ENCODE peak calls at places on chromosomes 6 and 20, in four cellular contexts. One of them, this sample, is unnamed.

GRCh38 chr20:49510562-49511117 is 28.2 kb upstream of the KCNB1 start:
- DNase-seq in AG08395: peak; percentile 92
- DNase-seq in DMS153: no peak
- DNase-seq in Peyer's patch: no peak
- DNase-seq in this sample: no peak

GRCh38 chr20:58482416-58482815 is 32.8 kb downstream of the APCDD1L start:
- DNase-seq in AG08395: no peak
- DNase-seq in DMS153: no peak
- DNase-seq in Peyer's patch: no peak
- DNase-seq in this sample: peak; percentile 68

GRCh38 chr20:8652396-8652795 is 416.5 kb upstream of the PLCB4 start:
- DNase-seq in AG08395: no peak
- DNase-seq in DMS153: no peak
- DNase-seq in Peyer's patch: no peak
- DNase-seq in this sample: no peak

GRCh38 chr6:112086744-112087135 is 542 bp downstream of the TUBE1 start:
- DNase-seq in AG08395: peak; percentile 62
- DNase-seq in DMS153: no peak
- DNase-seq in Peyer's patch: no peak
- DNase-seq in this sample: peak; percentile 65

GRCh38 chr20:51326241-51326819 is 216.2 kb downstream of the NFATC2 start:
- DNase-seq in AG08395: peak; percentile 53
- DNase-seq in DMS153: no peak
- DNase-seq in Peyer's patch: peak; percentile 40
- DNase-seq in this sample: peak; percentile 70

GRCh38 chr6:92779758-92780157 is 639.6 kb downstream of the EPHA7 start:
- DNase-seq in AG08395: no peak
- DNase-seq in DMS153: peak; percentile 84
- DNase-seq in Peyer's patch: no peak
- DNase-seq in this sample: no peak

GRCh38 chr6:124203106-124203811 is 399.6 kb downstream of the NKAIN2 start:
- DNase-seq in AG08395: no peak
- DNase-seq in DMS153: no peak
- DNase-seq in Peyer's patch: no peak
- DNase-seq in this sample: peak; percentile 29

GRCh38 chr6:95847061-95847460 is 168.7 kb upstream of the FUT9 start:
- DNase-seq in AG08395: no peak
- DNase-seq in DMS153: no peak
- DNase-seq in Peyer's patch: no peak
- DNase-seq in this sample: no peak

GRCh38 chr20:50824137-50824536 is 29.3 kb downstream of the BCAS4 start:
- DNase-seq in AG08395: peak; percentile 75
- DNase-seq in DMS153: no peak
- DNase-seq in Peyer's patch: no peak
- DNase-seq in this sample: no peak

GRCh38 chr6:72267470-72267869 is 354.4 kb upstream of the KCNQ5 start:
- DNase-seq in AG08395: no peak
- DNase-seq in DMS153: no peak
- DNase-seq in Peyer's patch: no peak
- DNase-seq in this sample: peak; percentile 43

GRCh38 chr6:43219119-43219518 is 10.2 kb downstream of the DNPH1 start:
- DNase-seq in AG08395: no peak
- DNase-seq in DMS153: no peak
- DNase-seq in Peyer's patch: no peak
- DNase-seq in this sample: no peak

GRCh38 chr20:44613575-44613974 is 31.2 kb downstream of the PKIG start:
- DNase-seq in AG08395: no peak
- DNase-seq in DMS153: no peak
- DNase-seq in Peyer's patch: no peak
- DNase-seq in this sample: no peak

GRCh38 chr20:49675368-49676151 is 38.1 kb downstream of the B4GALT5 start:
- DNase-seq in AG08395: no peak
- DNase-seq in DMS153: no peak
- DNase-seq in Peyer's patch: no peak
- DNase-seq in this sample: peak; percentile 85

GRCh38 chr6:13522639-13523038 is 35.2 kb upstream of the GFOD1 start:
- DNase-seq in AG08395: peak; percentile 79
- DNase-seq in DMS153: no peak
- DNase-seq in Peyer's patch: no peak
- DNase-seq in this sample: no peak

GRCh38 chr6:138545621-138545980 is 46.3 kb upstream of the NHSL1 start:
- DNase-seq in AG08395: peak; percentile 58
- DNase-seq in DMS153: no peak
- DNase-seq in Peyer's patch: no peak
- DNase-seq in this sample: no peak

GRCh38 chr6:72696055-72696454 is 74.2 kb downstream of the KCNQ5 start:
- DNase-seq in AG08395: no peak
- DNase-seq in DMS153: no peak
- DNase-seq in Peyer's patch: no peak
- DNase-seq in this sample: no peak

GRCh38 chr6:121201108-121201507 is 133.2 kb downstream of the TBC1D32 start:
- DNase-seq in AG08395: no peak
- DNase-seq in DMS153: no peak
- DNase-seq in Peyer's patch: no peak
- DNase-seq in this sample: no peak

GRCh38 chr20:42181064-42181463 is 562.9 kb upstream of the CHD6 start:
- DNase-seq in AG08395: no peak
- DNase-seq in DMS153: no peak
- DNase-seq in Peyer's patch: no peak
- DNase-seq in this sample: no peak

GRCh38 chr20:36085686-36086267 is 68.8 kb upstream of the EPB41L1 start:
- DNase-seq in AG08395: peak; percentile 61
- DNase-seq in DMS153: no peak
- DNase-seq in Peyer's patch: no peak
- DNase-seq in this sample: peak; percentile 99

GRCh38 chr6:144285798-144286502 is 815 bp downstream of the UTRN start:
- DNase-seq in AG08395: peak; percentile 64
- DNase-seq in DMS153: no peak
- DNase-seq in Peyer's patch: peak; percentile 41
- DNase-seq in this sample: peak; percentile 60

GRCh38 chr6:120211955-120212792 is 862.6 kb upstream of the MAN1A1 start:
- DNase-seq in AG08395: no peak
- DNase-seq in DMS153: no peak
- DNase-seq in Peyer's patch: no peak
- DNase-seq in this sample: no peak

GRCh38 chr6:87152528-87152950 is 2.8 kb upstream of the ZNF292 start:
- DNase-seq in AG08395: no peak
- DNase-seq in DMS153: no peak
- DNase-seq in Peyer's patch: no peak
- DNase-seq in this sample: no peak

GRCh38 chr6:46128476-46128875 is 1.3 kb upstream of the ENPP4 start:
- DNase-seq in AG08395: no peak
- DNase-seq in DMS153: no peak
- DNase-seq in Peyer's patch: no peak
- DNase-seq in this sample: no peak

GRCh38 chr6:75531174-75531573 is 37.6 kb upstream of the FILIP1 start:
- DNase-seq in AG08395: no peak
- DNase-seq in DMS153: no peak
- DNase-seq in Peyer's patch: no peak
- DNase-seq in this sample: no peak

GRCh38 chr6:88179692-88180091 is 13.5 kb upstream of the CNR1 start:
- DNase-seq in AG08395: no peak
- DNase-seq in DMS153: no peak
- DNase-seq in Peyer's patch: peak; percentile 62
- DNase-seq in this sample: no peak

GRCh38 chr6:106997392-106998257 is 23.1 kb upstream of the CD24 start:
- DNase-seq in AG08395: peak; percentile 77
- DNase-seq in DMS153: peak; percentile 69
- DNase-seq in Peyer's patch: peak; percentile 36
- DNase-seq in this sample: peak; percentile 53

GRCh38 chr20:10090588-10091166 is 55.9 kb downstream of the ANKEF1 start:
- DNase-seq in AG08395: peak; percentile 62
- DNase-seq in DMS153: peak; percentile 44
- DNase-seq in Peyer's patch: no peak
- DNase-seq in this sample: peak; percentile 60

GRCh38 chr6:16635810-16636602 is 125.3 kb downstream of the ATXN1 start:
- DNase-seq in AG08395: peak; percentile 64
- DNase-seq in DMS153: no peak
- DNase-seq in Peyer's patch: no peak
- DNase-seq in this sample: peak; percentile 69

GRCh38 chr6:166743415-166743814 is 116.4 kb upstream of the RPS6KA2 start:
- DNase-seq in AG08395: no peak
- DNase-seq in DMS153: no peak
- DNase-seq in Peyer's patch: no peak
- DNase-seq in this sample: no peak

GRCh38 chr20:19448632-19449031 is 236.2 kb downstream of the SLC24A3 start:
- DNase-seq in AG08395: no peak
- DNase-seq in DMS153: no peak
- DNase-seq in Peyer's patch: no peak
- DNase-seq in this sample: no peak

GRCh38 chr20:20010639-20011500 is 6.3 kb upstream of the NAA20 start:
- DNase-seq in AG08395: peak; percentile 53
- DNase-seq in DMS153: peak; percentile 89
- DNase-seq in Peyer's patch: no peak
- DNase-seq in this sample: peak; percentile 12

GRCh38 chr20:50987493-50988210 is 29.0 kb downstream of the MOCS3 start:
- DNase-seq in AG08395: peak; percentile 83
- DNase-seq in DMS153: peak; percentile 68
- DNase-seq in Peyer's patch: peak; percentile 62
- DNase-seq in this sample: peak; percentile 92